ENCODE peak calls at places on chromosomes 2 and 18, in six cellular contexts. One of them, this sample, is unnamed.

GRCh38 chr2:238974510-238975166 is 126.8 kb downstream of the TWIST2 start:
- DNase-seq in upper lobe of left lung: no peak
- DNase-seq in Panc1: peak; percentile 76
- DNase-seq in AG04450: peak; percentile 76
- DNase-seq in activated CD4-positive, alpha-beta memory T cell treated with anti-CD3 and anti-CD28 coated beads for 36 hours: no peak
- DNase-seq in MV-4-11: no peak
- DNase-seq in this sample: peak; percentile 83

GRCh38 chr2:98518106-98518505 is 73.4 kb downstream of the INPP4A start:
- DNase-seq in AG04450: no peak
- DNase-seq in MV-4-11: peak; percentile 21
- DNase-seq in activated CD4-positive, alpha-beta memory T cell treated with anti-CD3 and anti-CD28 coated beads for 36 hours: peak; percentile 72
- DNase-seq in Panc1: no peak
- DNase-seq in upper lobe of left lung: no peak
- DNase-seq in this sample: peak; percentile 43

GRCh38 chr2:241050624-241051577 is 51.2 kb downstream of the MTERF4 start:
- DNase-seq in upper lobe of left lung: no peak
- DNase-seq in AG04450: no peak
- DNase-seq in MV-4-11: no peak
- DNase-seq in Panc1: no peak
- DNase-seq in activated CD4-positive, alpha-beta memory T cell treated with anti-CD3 and anti-CD28 coated beads for 36 hours: no peak
- DNase-seq in this sample: no peak

GRCh38 chr2:231795525-231796327 is 9.5 kb downstream of the COPS7B start:
- DNase-seq in Panc1: peak; percentile 35
- DNase-seq in AG04450: peak; percentile 34
- DNase-seq in activated CD4-positive, alpha-beta memory T cell treated with anti-CD3 and anti-CD28 coated beads for 36 hours: no peak
- DNase-seq in upper lobe of left lung: no peak
- DNase-seq in MV-4-11: peak; percentile 66
- DNase-seq in this sample: peak; percentile 95

GRCh38 chr2:174778479-174778962 is 14.2 kb upstream of the CHRNA1 start:
- DNase-seq in MV-4-11: peak; percentile 92
- DNase-seq in activated CD4-positive, alpha-beta memory T cell treated with anti-CD3 and anti-CD28 coated beads for 36 hours: peak; percentile 91
- DNase-seq in upper lobe of left lung: peak; percentile 80
- DNase-seq in Panc1: no peak
- DNase-seq in AG04450: peak; percentile 97
- DNase-seq in this sample: peak; percentile 20

GRCh38 chr2:222320441-222321395 is 21.9 kb upstream of the PAX3 start:
- DNase-seq in upper lobe of left lung: peak; percentile 68
- DNase-seq in AG04450: no peak
- DNase-seq in Panc1: no peak
- DNase-seq in activated CD4-positive, alpha-beta memory T cell treated with anti-CD3 and anti-CD28 coated beads for 36 hours: peak; percentile 27
- DNase-seq in MV-4-11: no peak
- DNase-seq in this sample: no peak

GRCh38 chr2:237662671-237663093 is 35.3 kb downstream of the LRRFIP1 start:
- DNase-seq in activated CD4-positive, alpha-beta memory T cell treated with anti-CD3 and anti-CD28 coated beads for 36 hours: peak; percentile 77
- DNase-seq in Panc1: no peak
- DNase-seq in AG04450: peak; percentile 78
- DNase-seq in MV-4-11: peak; percentile 95
- DNase-seq in upper lobe of left lung: peak; percentile 76
- DNase-seq in this sample: peak; percentile 74

GRCh38 chr18:26453370-26454030 is 94.9 kb downstream of the KCTD1 start:
- DNase-seq in upper lobe of left lung: no peak
- DNase-seq in MV-4-11: no peak
- DNase-seq in Panc1: no peak
- DNase-seq in AG04450: no peak
- DNase-seq in activated CD4-positive, alpha-beta memory T cell treated with anti-CD3 and anti-CD28 coated beads for 36 hours: no peak
- DNase-seq in this sample: no peak

GRCh38 chr2:197198890-197199289 is 111.7 kb downstream of the ANKRD44 start:
- DNase-seq in AG04450: no peak
- DNase-seq in Panc1: no peak
- DNase-seq in activated CD4-positive, alpha-beta memory T cell treated with anti-CD3 and anti-CD28 coated beads for 36 hours: peak; percentile 95
- DNase-seq in MV-4-11: peak; percentile 96
- DNase-seq in upper lobe of left lung: peak; percentile 81
- DNase-seq in this sample: no peak

GRCh38 chr18:78984941-78985784 is 5.5 kb downstream of the SALL3 start:
- DNase-seq in MV-4-11: peak; percentile 45
- DNase-seq in upper lobe of left lung: no peak
- DNase-seq in AG04450: no peak
- DNase-seq in activated CD4-positive, alpha-beta memory T cell treated with anti-CD3 and anti-CD28 coated beads for 36 hours: peak; percentile 31
- DNase-seq in Panc1: peak; percentile 50
- DNase-seq in this sample: peak; percentile 27

GRCh38 chr2:85998071-85998991 is 107.4 kb downstream of the POLR1A start:
- DNase-seq in activated CD4-positive, alpha-beta memory T cell treated with anti-CD3 and anti-CD28 coated beads for 36 hours: no peak
- DNase-seq in Panc1: no peak
- DNase-seq in MV-4-11: no peak
- DNase-seq in AG04450: peak; percentile 33
- DNase-seq in upper lobe of left lung: peak; percentile 66
- DNase-seq in this sample: no peak

GRCh38 chr2:147511491-147511948 is 333.3 kb upstream of the ACVR2A start:
- DNase-seq in Panc1: no peak
- DNase-seq in AG04450: no peak
- DNase-seq in MV-4-11: peak; percentile 75
- DNase-seq in upper lobe of left lung: no peak
- DNase-seq in activated CD4-positive, alpha-beta memory T cell treated with anti-CD3 and anti-CD28 coated beads for 36 hours: no peak
- DNase-seq in this sample: no peak

GRCh38 chr2:26691881-26692813 is at the start of gene KCNK3:
- DNase-seq in upper lobe of left lung: peak; percentile 94
- DNase-seq in AG04450: no peak
- DNase-seq in Panc1: no peak
- DNase-seq in MV-4-11: no peak
- DNase-seq in activated CD4-positive, alpha-beta memory T cell treated with anti-CD3 and anti-CD28 coated beads for 36 hours: peak; percentile 54
- DNase-seq in this sample: no peak

GRCh38 chr18:9454061-9454703 is 21.1 kb upstream of the RALBP1 start:
- DNase-seq in activated CD4-positive, alpha-beta memory T cell treated with anti-CD3 and anti-CD28 coated beads for 36 hours: no peak
- DNase-seq in AG04450: no peak
- DNase-seq in Panc1: no peak
- DNase-seq in upper lobe of left lung: no peak
- DNase-seq in MV-4-11: no peak
- DNase-seq in this sample: no peak

GRCh38 chr2:195779491-195779890 is 122.5 kb downstream of the SLC39A10 start:
- DNase-seq in MV-4-11: no peak
- DNase-seq in AG04450: no peak
- DNase-seq in upper lobe of left lung: no peak
- DNase-seq in activated CD4-positive, alpha-beta memory T cell treated with anti-CD3 and anti-CD28 coated beads for 36 hours: no peak
- DNase-seq in Panc1: no peak
- DNase-seq in this sample: peak; percentile 66

GRCh38 chr2:84874381-84875212 is 6.3 kb downstream of the TRABD2A start:
- DNase-seq in upper lobe of left lung: no peak
- DNase-seq in activated CD4-positive, alpha-beta memory T cell treated with anti-CD3 and anti-CD28 coated beads for 36 hours: peak; percentile 49
- DNase-seq in AG04450: no peak
- DNase-seq in MV-4-11: no peak
- DNase-seq in Panc1: no peak
- DNase-seq in this sample: no peak

GRCh38 chr2:29490037-29490436 is 374.8 kb downstream of the CLIP4 start:
- DNase-seq in Panc1: no peak
- DNase-seq in MV-4-11: no peak
- DNase-seq in upper lobe of left lung: no peak
- DNase-seq in AG04450: no peak
- DNase-seq in activated CD4-positive, alpha-beta memory T cell treated with anti-CD3 and anti-CD28 coated beads for 36 hours: no peak
- DNase-seq in this sample: no peak

GRCh38 chr2:233409286-233409991 is 55.1 kb downstream of the DGKD start:
- DNase-seq in Panc1: no peak
- DNase-seq in upper lobe of left lung: no peak
- DNase-seq in activated CD4-positive, alpha-beta memory T cell treated with anti-CD3 and anti-CD28 coated beads for 36 hours: no peak
- DNase-seq in AG04450: no peak
- DNase-seq in MV-4-11: no peak
- DNase-seq in this sample: no peak

This sample was measured in PC-3.